ENCODE peak calls at places on chromosomes 7 and 10, in six cellular contexts. Z, X, B, Y, L and T are unnamed samples.

GRCh38 chr10:94292448-94293118 is 70.2 kb downstream of the NOC3L start:
- DNase-seq in B (no peak), X (no peak), Y (no peak), L (no peak), Z (peak; percentile 73), T (peak; percentile 15)

GRCh38 chr7:51217804-51218203 is 98.8 kb downstream of the COBL start:
- DNase-seq in L (no peak), B (no peak), Z (no peak), Y (no peak), X (no peak), T (no peak)

GRCh38 chr10:92475357-92475868 is 98.5 kb downstream of the IDE start:
- DNase-seq in B (no peak), Y (no peak), Z (no peak), X (no peak), L (no peak), T (no peak)

GRCh38 chr7:6203381-6203780 is 69.0 kb downstream of the CYTH3 start:
- DNase-seq in Y (no peak), Z (no peak), L (no peak), X (no peak), B (no peak), T (no peak)

GRCh38 chr7:41104621-41105020 is 598.3 kb downstream of the INHBA start:
- DNase-seq in Z (peak; percentile 68), Y (no peak), L (no peak), X (no peak), B (no peak), T (no peak)

GRCh38 chr10:70744617-70745138 is 40.5 kb downstream of the TBATA start:
- DNase-seq in Y (no peak), B (no peak), Z (no peak), L (no peak), X (no peak), T (no peak)

GRCh38 chr7:44259547-44260457 is 59.0 kb downstream of the YKT6 start:
- DNase-seq in Z (peak; percentile 96), Y (no peak), B (no peak), L (no peak), X (no peak), T (peak; percentile 85)

GRCh38 chr10:49558194-49558593 is 19.3 kb upstream of the ERCC6 start:
- DNase-seq in L (no peak), Y (no peak), Z (no peak), B (no peak), X (no peak), T (no peak)

GRCh38 chr10:100004805-100005510 is 4.8 kb downstream of the DNMBP start:
- DNase-seq in Z (no peak), B (no peak), Y (no peak), L (no peak), X (no peak), T (peak; percentile 53)

GRCh38 chr7:16915405-16915804 is 33.6 kb upstream of the AGR3 start:
- DNase-seq in L (peak; percentile 97), Y (no peak), Z (peak; percentile 91), X (no peak), B (no peak), T (peak; percentile 88)

GRCh38 chr10:15316144-15316543 is 54.9 kb downstream of the FAM171A1 start:
- DNase-seq in Z (no peak), Y (no peak), L (no peak), X (no peak), B (no peak), T (peak; percentile 32)

GRCh38 chr7:102875700-102876192 is 37.1 kb upstream of the LRRC17 start:
- DNase-seq in Y (no peak), L (peak; percentile 82), Z (peak; percentile 100), X (no peak), B (no peak), T (peak; percentile 99)

GRCh38 chr7:155509025-155509724 is 37.2 kb downstream of the CNPY1 start:
- DNase-seq in B (no peak), Z (no peak), Y (no peak), X (no peak), L (no peak), T (no peak)

GRCh38 chr10:103786020-103786419 is 69.4 kb downstream of the SH3PXD2A start:
- DNase-seq in B (no peak), Y (no peak), L (no peak), X (no peak), Z (no peak), T (no peak)

GRCh38 chr7:23713285-23714235 is 3.5 kb downstream of the STK31 start:
- DNase-seq in B (no peak), L (peak; percentile 63), X (no peak), Z (peak; percentile 90), Y (no peak), T (peak; percentile 68)

GRCh38 chr7:7795203-7795602 is 76.8 kb upstream of the RPA3 start:
- DNase-seq in B (no peak), Z (peak; percentile 5), Y (no peak), L (no peak), X (no peak), T (no peak)

GRCh38 chr7:80686576-80686975 is 48.1 kb downstream of the CD36 start:
- DNase-seq in Z (peak; percentile 68), B (no peak), L (no peak), Y (no peak), X (no peak), T (no peak)

GRCh38 chr10:25902002-25902401 is 32.0 kb upstream of the MYO3A start:
- DNase-seq in X (no peak), L (no peak), Z (no peak), B (no peak), Y (no peak), T (no peak)

GRCh38 chr10:3295501-3296005 is 123.0 kb upstream of the PITRM1 start:
- DNase-seq in L (peak; percentile 56), Z (no peak), Y (no peak), B (no peak), X (no peak), T (no peak)

GRCh38 chr7:48099781-48100180 is 10.7 kb downstream of the UPP1 start:
- DNase-seq in L (peak; percentile 78), Z (no peak), Y (no peak), X (no peak), B (no peak), T (no peak)

GRCh38 chr7:144784943-144785342 is 50.9 kb downstream of the TPK1 start:
- DNase-seq in B (no peak), X (no peak), Z (no peak), Y (no peak), L (no peak), T (no peak)

GRCh38 chr7:69218634-69219033 is 379.6 kb upstream of the AUTS2 start:
- DNase-seq in X (no peak), Y (no peak), Z (no peak), L (no peak), B (no peak), T (no peak)

GRCh38 chr7:39098506-39098905 is 120.8 kb downstream of the POU6F2 start:
- DNase-seq in Y (no peak), X (no peak), B (no peak), L (peak; percentile 84), Z (no peak), T (no peak)

GRCh38 chr10:34758447-34758996 is 56.6 kb downstream of the PARD3 start:
- DNase-seq in X (no peak), Y (no peak), B (no peak), Z (peak; percentile 96), L (no peak), T (peak; percentile 97)
- H3K14ac ChIP-seq in X (no peak overlapping the region), Y (no peak overlapping the region), B (no peak overlapping the region), Z (peak overlapping the region; percentile 24), L (no peak overlapping the region), T (no peak overlapping the region)

GRCh38 chr7:28842769-28843295 is 115.3 kb downstream of the TRIL start:
- DNase-seq in X (no peak), L (no peak), B (no peak), Z (no peak), Y (no peak), T (no peak)
- H3K14ac ChIP-seq in X (no peak overlapping the region), L (no peak overlapping the region), B (no peak overlapping the region), Z (no peak overlapping the region), Y (no peak overlapping the region), T (no peak overlapping the region)

GRCh38 chr10:28710227-28710889 is 33.0 kb downstream of the BAMBI start:
- DNase-seq in Y (no peak), X (no peak), L (no peak), B (no peak), Z (no peak), T (peak; percentile 16)

GRCh38 chr10:28708921-28709461 is 31.7 kb downstream of the BAMBI start:
- DNase-seq in Z (no peak), X (no peak), B (no peak), Y (no peak), L (no peak), T (no peak)

GRCh38 chr10:28704771-28705170 is 27.4 kb downstream of the BAMBI start:
- DNase-seq in X (no peak), L (no peak), B (no peak), Z (no peak), Y (no peak), T (no peak)

GRCh38 chr10:28711079-28711478 is 33.8 kb downstream of the BAMBI start:
- DNase-seq in L (no peak), Z (no peak), Y (no peak), B (no peak), X (no peak), T (no peak)

DNA sequence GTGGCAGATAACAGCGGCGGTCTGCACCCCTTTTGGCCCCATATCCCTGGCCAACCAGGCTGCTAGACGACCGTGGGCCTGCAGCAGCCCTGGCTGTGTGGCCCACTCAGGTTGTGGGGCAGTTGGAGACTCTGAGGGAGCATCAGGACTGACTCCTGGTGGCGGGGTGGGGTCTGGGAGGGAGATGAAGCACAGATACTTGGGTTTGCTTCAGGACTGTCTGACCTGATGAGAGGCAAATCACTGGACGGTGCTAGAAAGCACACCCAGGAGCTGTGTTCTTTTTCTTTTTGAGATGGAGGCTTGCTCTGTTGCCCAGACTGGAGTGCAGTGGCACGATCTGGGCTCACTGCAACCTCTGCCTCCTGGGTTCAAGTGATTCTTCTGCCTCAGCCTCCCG is 28.2 kb downstream of the BAMBI start:
- DNase-seq in B (no peak), L (no peak), X (no peak), Z (no peak), Y (no peak), T (no peak)
- H3K14ac ChIP-seq in B (no peak overlapping the region), L (no peak overlapping the region), X (no peak overlapping the region), Z (no peak overlapping the region), Y (peak overlapping the region; percentile 49), T (peak overlapping the region; percentile 50)

DNA sequence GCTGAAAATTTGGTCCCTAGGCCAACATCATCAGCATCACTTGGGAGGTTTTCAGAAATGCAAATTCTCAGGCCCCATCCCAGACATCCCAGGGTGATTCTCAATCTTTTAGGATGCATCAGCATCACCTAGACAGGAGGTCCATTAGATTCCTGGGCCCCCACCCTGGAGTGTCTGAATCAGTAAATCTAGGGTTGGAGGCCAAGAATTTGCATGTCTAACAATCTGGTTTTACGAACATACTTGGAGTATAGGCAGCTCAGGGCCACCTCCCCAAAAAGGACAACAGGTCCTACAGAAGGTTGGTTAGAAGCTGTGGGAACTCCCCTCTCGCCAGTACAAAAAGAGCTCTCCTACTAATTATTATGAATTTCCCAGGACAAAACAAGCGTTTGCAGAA is 15.5 kb downstream of the ZC3HAV1 start:
- DNase-seq in Y (no peak), B (no peak), Z (no peak), X (no peak), L (no peak), T (no peak)
- H3K14ac ChIP-seq in Y (no peak overlapping the region), B (no peak overlapping the region), Z (no peak overlapping the region), X (no peak overlapping the region), L (no peak overlapping the region), T (peak overlapping the region; percentile 26)

DNA sequence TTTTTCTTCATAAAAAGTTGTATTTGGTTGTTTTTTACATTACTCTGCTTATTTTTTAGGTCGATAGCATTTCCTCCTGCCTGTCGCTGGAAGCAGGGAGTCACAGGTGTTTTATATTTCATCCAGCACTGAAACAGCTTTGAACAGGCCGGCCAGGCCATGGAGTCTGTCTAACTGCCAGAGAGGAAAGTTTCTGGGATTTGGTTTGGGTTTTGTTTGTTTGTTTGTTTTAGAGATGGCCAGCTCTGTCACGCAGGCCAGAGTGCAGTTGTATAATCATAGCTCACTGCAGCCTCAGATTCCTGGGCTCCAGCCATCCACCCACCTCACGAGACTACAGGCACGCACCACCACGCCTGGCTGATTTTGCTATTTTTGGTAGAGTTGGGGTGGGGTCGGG is 23.4 kb downstream of the PROSER2 start:
- DNase-seq in L (no peak), B (no peak), Y (no peak), Z (peak; percentile 9), X (no peak), T (peak; percentile 66)
- H3K14ac ChIP-seq in L (no peak overlapping the region), B (no peak overlapping the region), Y (no peak overlapping the region), Z (no peak overlapping the region), X (no peak overlapping the region), T (no peak overlapping the region)